ENCODE peak calls at places on chromosome 14, in nine cellular contexts. One of them, this sample, is unnamed.

GRCh38 chr14:74860899-74861733 is 14.8 kb downstream of the PROX2 start:
- DNase-seq in NCI-H2081: peak; percentile 85
- DNase-seq in germinal center: peak; percentile 80
- DNase-seq in stimulated activated CD8-positive, alpha-beta memory T cell treated with anti-CD3 and anti-CD28 coated beads, Interleukin-12 subunit alpha, Interleukin-12 subunit beta, amount 100 ng/mL, for 4 hours: peak; percentile 72
- DNase-seq in foreskin fibroblast: peak; percentile 72
- DNase-seq in C1 segment of cervical spinal cord: no peak
- DNase-seq in activated T-helper 9 cell treated with anti-CD3 and anti-CD28 coated beads, Interleukin-2, amount 50 U/mL, for 16 hours: peak; percentile 86
- DNase-seq in T follicular helper cell: peak; percentile 84
- DNase-seq in pons: peak; percentile 87
- DNase-seq in this sample: peak; percentile 81

GRCh38 chr14:77037886-77038511 is 9.5 kb upstream of the IRF2BPL start:
- DNase-seq in pons: no peak
- DNase-seq in T follicular helper cell: no peak
- DNase-seq in stimulated activated CD8-positive, alpha-beta memory T cell treated with anti-CD3 and anti-CD28 coated beads, Interleukin-12 subunit alpha, Interleukin-12 subunit beta, amount 100 ng/mL, for 4 hours: peak; percentile 53
- DNase-seq in foreskin fibroblast: no peak
- DNase-seq in germinal center: no peak
- DNase-seq in activated T-helper 9 cell treated with anti-CD3 and anti-CD28 coated beads, Interleukin-2, amount 50 U/mL, for 16 hours: peak; percentile 37
- DNase-seq in C1 segment of cervical spinal cord: no peak
- DNase-seq in NCI-H2081: no peak
- DNase-seq in this sample: no peak

GRCh38 chr14:23563473-23564180 is 4.0 kb downstream of the AP1G2 start:
- DNase-seq in stimulated activated CD8-positive, alpha-beta memory T cell treated with anti-CD3 and anti-CD28 coated beads, Interleukin-12 subunit alpha, Interleukin-12 subunit beta, amount 100 ng/mL, for 4 hours: no peak
- DNase-seq in T follicular helper cell: no peak
- DNase-seq in foreskin fibroblast: no peak
- DNase-seq in C1 segment of cervical spinal cord: no peak
- DNase-seq in NCI-H2081: no peak
- DNase-seq in pons: no peak
- DNase-seq in activated T-helper 9 cell treated with anti-CD3 and anti-CD28 coated beads, Interleukin-2, amount 50 U/mL, for 16 hours: no peak
- DNase-seq in germinal center: no peak
- DNase-seq in this sample: no peak

GRCh38 chr14:23183076-23183475 is 384 bp downstream of the SLC7A8 start:
- DNase-seq in pons: no peak
- DNase-seq in foreskin fibroblast: no peak
- DNase-seq in C1 segment of cervical spinal cord: no peak
- DNase-seq in activated T-helper 9 cell treated with anti-CD3 and anti-CD28 coated beads, Interleukin-2, amount 50 U/mL, for 16 hours: no peak
- DNase-seq in germinal center: no peak
- DNase-seq in NCI-H2081: no peak
- DNase-seq in T follicular helper cell: no peak
- DNase-seq in stimulated activated CD8-positive, alpha-beta memory T cell treated with anti-CD3 and anti-CD28 coated beads, Interleukin-12 subunit alpha, Interleukin-12 subunit beta, amount 100 ng/mL, for 4 hours: no peak
- DNase-seq in this sample: no peak

GRCh38 chr14:55877942-55878341 is 240.3 kb upstream of the PELI2 start:
- DNase-seq in C1 segment of cervical spinal cord: no peak
- DNase-seq in foreskin fibroblast: peak; percentile 8
- DNase-seq in stimulated activated CD8-positive, alpha-beta memory T cell treated with anti-CD3 and anti-CD28 coated beads, Interleukin-12 subunit alpha, Interleukin-12 subunit beta, amount 100 ng/mL, for 4 hours: no peak
- DNase-seq in NCI-H2081: no peak
- DNase-seq in T follicular helper cell: no peak
- DNase-seq in germinal center: no peak
- DNase-seq in pons: no peak
- DNase-seq in activated T-helper 9 cell treated with anti-CD3 and anti-CD28 coated beads, Interleukin-2, amount 50 U/mL, for 16 hours: no peak
- DNase-seq in this sample: no peak

GRCh38 chr14:106586098-106586704 is 1059.8 kb downstream of the TMEM121 start:
- DNase-seq in germinal center: peak; percentile 73
- DNase-seq in activated T-helper 9 cell treated with anti-CD3 and anti-CD28 coated beads, Interleukin-2, amount 50 U/mL, for 16 hours: peak; percentile 47
- DNase-seq in foreskin fibroblast: no peak
- DNase-seq in pons: no peak
- DNase-seq in stimulated activated CD8-positive, alpha-beta memory T cell treated with anti-CD3 and anti-CD28 coated beads, Interleukin-12 subunit alpha, Interleukin-12 subunit beta, amount 100 ng/mL, for 4 hours: peak; percentile 24
- DNase-seq in C1 segment of cervical spinal cord: no peak
- DNase-seq in NCI-H2081: no peak
- DNase-seq in T follicular helper cell: peak; percentile 45
- DNase-seq in this sample: peak; percentile 75

GRCh38 chr14:83483063-83483462 is 1949.4 kb upstream of the SEL1L start:
- DNase-seq in germinal center: no peak
- DNase-seq in C1 segment of cervical spinal cord: no peak
- DNase-seq in foreskin fibroblast: peak; percentile 45
- DNase-seq in T follicular helper cell: no peak
- DNase-seq in NCI-H2081: no peak
- DNase-seq in stimulated activated CD8-positive, alpha-beta memory T cell treated with anti-CD3 and anti-CD28 coated beads, Interleukin-12 subunit alpha, Interleukin-12 subunit beta, amount 100 ng/mL, for 4 hours: no peak
- DNase-seq in activated T-helper 9 cell treated with anti-CD3 and anti-CD28 coated beads, Interleukin-2, amount 50 U/mL, for 16 hours: no peak
- DNase-seq in pons: no peak
- DNase-seq in this sample: no peak

GRCh38 chr14:101854366-101854765 is 92.9 kb downstream of the PPP2R5C start:
- DNase-seq in NCI-H2081: no peak
- DNase-seq in pons: no peak
- DNase-seq in activated T-helper 9 cell treated with anti-CD3 and anti-CD28 coated beads, Interleukin-2, amount 50 U/mL, for 16 hours: no peak
- DNase-seq in germinal center: no peak
- DNase-seq in stimulated activated CD8-positive, alpha-beta memory T cell treated with anti-CD3 and anti-CD28 coated beads, Interleukin-12 subunit alpha, Interleukin-12 subunit beta, amount 100 ng/mL, for 4 hours: no peak
- DNase-seq in foreskin fibroblast: no peak
- DNase-seq in C1 segment of cervical spinal cord: no peak
- DNase-seq in T follicular helper cell: no peak
- DNase-seq in this sample: no peak

GRCh38 chr14:100440758-100441203 is 117.6 kb downstream of the SLC25A47 start:
- DNase-seq in T follicular helper cell: no peak
- DNase-seq in foreskin fibroblast: no peak
- DNase-seq in pons: no peak
- DNase-seq in activated T-helper 9 cell treated with anti-CD3 and anti-CD28 coated beads, Interleukin-2, amount 50 U/mL, for 16 hours: no peak
- DNase-seq in C1 segment of cervical spinal cord: no peak
- DNase-seq in NCI-H2081: no peak
- DNase-seq in stimulated activated CD8-positive, alpha-beta memory T cell treated with anti-CD3 and anti-CD28 coated beads, Interleukin-12 subunit alpha, Interleukin-12 subunit beta, amount 100 ng/mL, for 4 hours: no peak
- DNase-seq in germinal center: no peak
- DNase-seq in this sample: no peak

GRCh38 chr14:102782974-102783373 is 5.7 kb downstream of the TRAF3 start:
- DNase-seq in foreskin fibroblast: no peak
- DNase-seq in activated T-helper 9 cell treated with anti-CD3 and anti-CD28 coated beads, Interleukin-2, amount 50 U/mL, for 16 hours: no peak
- DNase-seq in germinal center: no peak
- DNase-seq in NCI-H2081: no peak
- DNase-seq in stimulated activated CD8-positive, alpha-beta memory T cell treated with anti-CD3 and anti-CD28 coated beads, Interleukin-12 subunit alpha, Interleukin-12 subunit beta, amount 100 ng/mL, for 4 hours: no peak
- DNase-seq in T follicular helper cell: no peak
- DNase-seq in pons: no peak
- DNase-seq in C1 segment of cervical spinal cord: no peak
- DNase-seq in this sample: no peak

GRCh38 chr14:74595006-74595735 is 16.9 kb downstream of the LTBP2 start:
- DNase-seq in germinal center: no peak
- DNase-seq in C1 segment of cervical spinal cord: no peak
- DNase-seq in pons: no peak
- DNase-seq in activated T-helper 9 cell treated with anti-CD3 and anti-CD28 coated beads, Interleukin-2, amount 50 U/mL, for 16 hours: no peak
- DNase-seq in stimulated activated CD8-positive, alpha-beta memory T cell treated with anti-CD3 and anti-CD28 coated beads, Interleukin-12 subunit alpha, Interleukin-12 subunit beta, amount 100 ng/mL, for 4 hours: no peak
- DNase-seq in foreskin fibroblast: peak; percentile 67
- DNase-seq in NCI-H2081: no peak
- DNase-seq in T follicular helper cell: no peak
- DNase-seq in this sample: no peak

GRCh38 chr14:23445773-23446172 is 10.3 kb upstream of the MYH7 start:
- DNase-seq in germinal center: no peak
- DNase-seq in T follicular helper cell: no peak
- DNase-seq in C1 segment of cervical spinal cord: no peak
- DNase-seq in stimulated activated CD8-positive, alpha-beta memory T cell treated with anti-CD3 and anti-CD28 coated beads, Interleukin-12 subunit alpha, Interleukin-12 subunit beta, amount 100 ng/mL, for 4 hours: no peak
- DNase-seq in pons: no peak
- DNase-seq in activated T-helper 9 cell treated with anti-CD3 and anti-CD28 coated beads, Interleukin-2, amount 50 U/mL, for 16 hours: no peak
- DNase-seq in foreskin fibroblast: no peak
- DNase-seq in NCI-H2081: no peak
- DNase-seq in this sample: no peak

This sample was measured in GM10248.